ENCODE peak calls at places on chromosomes 16 and 17, in four cellular contexts. K, H, X and A are unnamed samples.

GRCh38 chr17:49223517-49224197 is 6.9 kb downstream of the PHOSPHO1 start:
- DNase-seq in K (peak; percentile 57), H (no peak), X (peak; percentile 54), A (no peak)

GRCh38 chr17:19281161-19281560 is 44.0 kb downstream of the EPN2 start:
- DNase-seq in X (no peak), H (no peak), K (no peak), A (no peak)

GRCh38 chr17:40949406-40949805 is 12.0 kb upstream of the KRT23 start:
- DNase-seq in X (no peak), K (no peak), H (no peak), A (no peak)

GRCh38 chr16:2532494-2533141 is 1.4 kb upstream of the CEMP1 start:
- DNase-seq in H (peak; percentile 49), K (peak; percentile 63), X (peak; percentile 62), A (no peak)

GRCh38 chr16:89402962-89403361 is 87.4 kb downstream of the ANKRD11 start:
- DNase-seq in K (no peak), X (no peak), H (no peak), A (no peak)

GRCh38 chr17:859461-860195 is 77.5 kb downstream of the MRM3 start:
- DNase-seq in H (no peak), X (peak; percentile 41), K (peak; percentile 65), A (no peak)

GRCh38 chr17:80228477-80228876 is 8.2 kb downstream of the SLC26A11 start:
- DNase-seq in H (no peak), K (no peak), X (no peak), A (no peak)

GRCh38 chr16:75065149-75065807 is 51.3 kb downstream of the LDHD start:
- DNase-seq in X (no peak), K (no peak), H (no peak), A (no peak)

GRCh38 chr17:82396601-82397435 is 21.3 kb upstream of the HEXD start:
- DNase-seq in K (no peak), H (no peak), X (peak; percentile 45), A (no peak)

GRCh38 chr17:77995146-77995852 is 36.8 kb downstream of the TNRC6C start:
- DNase-seq in H (no peak), K (peak; percentile 65), X (peak; percentile 47), A (no peak)

GRCh38 chr17:27573971-27574525 is 56.9 kb upstream of the LGALS9 start:
- DNase-seq in K (no peak), H (no peak), X (no peak), A (no peak)

GRCh38 chr17:46977750-46978488 is 1.1 kb downstream of the RPRML start:
- DNase-seq in X (no peak), H (no peak), K (no peak), A (no peak)

GRCh38 chr16:84266451-84266850 is 26.6 kb upstream of the KCNG4 start:
- DNase-seq in H (peak; percentile 15), X (no peak), K (peak; percentile 30), A (no peak)

GRCh38 chr16:64356267-64356666 is 765.6 kb downstream of the CDH11 start:
- DNase-seq in K (no peak), H (no peak), X (no peak), A (no peak)

GRCh38 chr17:4899341-4900230 is at the start of gene C17orf107:
- DNase-seq in K (peak; percentile 83), H (peak; percentile 40), X (peak; percentile 78), A (no peak)

GRCh38 chr17:82031885-82032627 is 578 bp downstream of the RAC3 start:
- DNase-seq in H (no peak), X (no peak), K (no peak), A (no peak)

GRCh38 chr17:45294506-45294905 is 22.3 kb downstream of the MAP3K14 start:
- DNase-seq in H (no peak), K (peak; percentile 64), X (no peak), A (no peak)

GRCh38 chr17:28494445-28495188 is 11.5 kb upstream of the FOXN1 start:
- DNase-seq in X (peak; percentile 65), K (peak; percentile 55), H (peak; percentile 31), A (no peak)

GRCh38 chr17:9038380-9038779 is 17.1 kb downstream of the NTN1 start:
- DNase-seq in X (no peak), K (no peak), H (no peak), A (no peak)

GRCh38 chr17:40980117-40980516 is 4.0 kb downstream of the KRT40 start:
- DNase-seq in H (no peak), K (no peak), X (no peak), A (no peak)

GRCh38 chr16:54430491-54431030 is 144.0 kb upstream of the IRX3 start:
- DNase-seq in H (no peak), K (no peak), X (no peak), A (no peak)

GRCh38 chr17:41060052-41060604 is at the start of gene KRTAP2-3:
- DNase-seq in X (no peak), H (no peak), K (no peak), A (no peak)

GRCh38 chr17:45270828-45271418 is 9.0 kb upstream of the SPATA32 start:
- DNase-seq in X (no peak), K (no peak), H (no peak), A (no peak)

GRCh38 chr16:966035-966434 is 4.7 kb downstream of the LMF1 start:
- DNase-seq in K (no peak), H (no peak), X (no peak), A (no peak)

GRCh38 chr16:963913-964695 is 6.7 kb downstream of the LMF1 start:
- DNase-seq in K (no peak), X (no peak), H (no peak), A (no peak)

GRCh38 chr16:966505-966904 is 4.3 kb downstream of the LMF1 start:
- DNase-seq in X (no peak), H (no peak), K (no peak), A (no peak)

GRCh38 chr16:965487-965886 is 5.3 kb downstream of the LMF1 start:
- DNase-seq in K (no peak), X (no peak), H (no peak), A (no peak)

GRCh38 chr16:964696-965395 is 5.9 kb downstream of the LMF1 start:
- DNase-seq in K (no peak), H (no peak), X (no peak), A (no peak)
- TF ChIP-seq CTCF in K (no peak), H (no peak), X (no peak), A (no peak)

DNA sequence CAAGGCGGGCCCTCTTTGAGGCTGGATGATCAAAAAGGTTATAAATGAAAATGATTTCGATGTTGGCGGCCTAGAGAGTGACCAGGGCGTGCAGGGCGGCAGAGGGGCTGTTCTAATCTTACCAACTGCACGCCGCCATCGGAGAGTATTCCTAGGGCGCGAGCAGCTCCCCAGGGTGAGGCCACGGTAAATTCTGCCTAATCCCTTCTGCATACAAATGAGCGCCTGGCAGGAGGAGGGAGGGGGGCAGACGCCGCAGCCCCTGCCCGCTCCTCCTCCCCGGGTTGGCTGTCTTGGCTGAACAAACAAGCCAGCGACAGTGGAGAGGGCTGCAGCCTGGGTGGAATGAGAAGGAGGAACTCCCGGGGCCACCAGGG is 183.5 kb downstream of the C16orf78 start:
- DNase-seq in H (no peak), K (no peak), X (no peak), A (no peak)
- H3K4me3 ChIP-seq in H (no peak overlapping the region), K (no peak overlapping the region), X (peak overlapping the region; percentile 35), A (no peak overlapping the region)

GRCh38 chr16:58507195-58507962 is 7.4 kb downstream of the NDRG4 start:
- DNase-seq in K (no peak), H (no peak), X (no peak), A (no peak)
- TF ChIP-seq CTCF in K (no peak), H (no peak), X (no peak), A (no peak)

GRCh38 chr16:48370234-48370633 is 15.0 kb downstream of the SIAH1 start:
- DNase-seq in H (no peak), K (no peak), X (no peak), A (no peak)
- H3K4me3 ChIP-seq in H (no peak overlapping the region), K (no peak overlapping the region), X (no peak overlapping the region), A (no peak overlapping the region)

GRCh38 chr16:85847036-85847435 is 47.5 kb downstream of the COX4I1 start:
- DNase-seq in H (no peak), K (no peak), X (no peak), A (no peak)

GRCh38 chr16:85846461-85846860 is 47.0 kb downstream of the COX4I1 start:
- DNase-seq in K (no peak), H (no peak), X (no peak), A (no peak)

GRCh38 chr16:85845276-85845675 is 45.8 kb downstream of the COX4I1 start:
- DNase-seq in H (no peak), K (no peak), X (no peak), A (no peak)

GRCh38 chr16:85850344-85850880 is 48.5 kb upstream of the IRF8 start:
- DNase-seq in X (no peak), H (no peak), K (no peak), A (no peak)

DNA sequence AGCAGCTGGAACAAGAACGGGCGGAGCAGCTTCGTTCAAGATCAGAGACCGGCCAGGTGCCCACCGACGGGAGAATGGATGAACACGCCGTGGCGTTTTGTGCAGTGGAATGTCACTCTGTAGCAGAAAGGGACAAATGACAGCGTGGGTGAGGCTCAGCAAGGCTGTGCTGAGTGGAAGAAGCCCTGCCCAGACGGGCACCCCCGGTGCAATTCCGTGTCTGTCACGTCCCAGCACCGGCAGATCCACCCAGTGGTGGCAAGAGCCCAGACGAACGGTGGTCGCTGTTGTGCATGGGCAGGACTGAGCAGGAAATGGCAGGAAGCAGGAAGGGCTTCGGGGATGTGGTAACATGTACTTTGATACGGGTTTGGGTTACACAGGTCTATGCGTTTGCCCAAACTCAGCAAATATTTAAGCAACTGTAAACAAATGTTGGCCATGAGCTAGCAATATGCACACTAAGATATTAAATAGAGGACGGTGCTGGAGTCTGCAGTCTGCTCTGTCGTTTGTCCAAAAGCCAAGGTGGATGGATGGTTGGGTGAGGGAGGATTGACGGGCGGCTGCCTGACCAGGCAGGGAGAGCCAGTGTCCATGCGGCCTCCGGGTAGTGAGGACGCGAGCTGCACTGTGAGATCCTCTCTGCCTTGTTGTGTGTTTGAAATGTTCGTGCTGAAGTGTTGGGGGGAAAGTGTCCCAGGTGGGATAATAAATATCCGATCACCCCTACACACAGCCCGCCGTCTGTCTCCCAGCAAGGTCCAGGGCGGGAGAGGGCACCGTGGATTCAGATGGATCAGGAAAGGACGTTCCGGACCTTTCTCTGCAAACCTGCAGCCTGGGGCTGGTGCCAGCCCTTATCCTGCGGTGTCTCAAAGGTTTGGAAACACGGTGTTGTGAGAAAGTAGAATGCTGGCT is 48.4 kb downstream of the COX4I1 start:
- DNase-seq in X (no peak), K (no peak), H (no peak), A (no peak)
- TF ChIP-seq CTCF in X (no peak), K (no peak), H (no peak), A (no peak)

GRCh38 chr17:75511270-75511609 is 4.1 kb downstream of the CASKIN2 start:
- DNase-seq in K (no peak), X (no peak), H (no peak), A (no peak)

GRCh38 chr17:75514299-75515228 is 773 bp downstream of the CASKIN2 start:
- DNase-seq in K (no peak), X (no peak), H (no peak), A (no peak)

GRCh38 chr17:75513667-75514052 is 1.7 kb downstream of the CASKIN2 start:
- DNase-seq in H (no peak), K (no peak), X (peak; percentile 13), A (no peak)

GRCh38 chr17:75511610-75512575 is 3.4 kb downstream of the CASKIN2 start:
- DNase-seq in K (peak; percentile 71), X (peak; percentile 35), H (no peak), A (no peak)

GRCh38 chr17:75512946-75513666 is 2.2 kb downstream of the CASKIN2 start:
- DNase-seq in X (no peak), K (no peak), H (no peak), A (no peak)
- H3K4me3 ChIP-seq in X (peak overlapping the region; percentile 98), K (peak overlapping the region; percentile 80), H (no peak overlapping the region), A (peak overlapping the region; percentile 98)

GRCh38 chr17:67818110-67819002 is 6.9 kb upstream of the BPTF start:
- DNase-seq in K (no peak), H (peak; percentile 94), X (no peak), A (no peak)
- TF ChIP-seq CTCF in K (no peak), H (no peak), X (no peak), A (no peak)